ENCODE peak calls at places on chromosomes 16 and 17, in ten cellular contexts. J is AG08395; P is stimulated activated CD4-positive, alpha-beta T cell treated with anti-CD3 and anti-CD28 coated beads, Interleukin-2, amount 100 ng/mL, for 24 hours; T is activated CD4-positive, alpha-beta T cell treated with anti-CD3 and anti-CD28 coated beads, Interleukin-2, amount 10 ng/mL, durations not matched to agents 7 days and 5 days; R is right cardiac atrium; L is omental fat pad; H is iPS-NIHi11; D is CD8-positive, alpha-beta memory T cell; K is esophagus squamous epithelium; W is HFF-Myc. N is an unnamed sample.

GRCh38 chr16:54507091-54507490 is 220.5 kb upstream of the IRX3 start:
- DNase-seq in T (no peak), D (no peak), R (no peak), W (no peak), L (no peak), P (no peak), J (no peak), K (no peak), H (no peak), N (no peak)

GRCh38 chr17:40443988-40444899 is 994 bp downstream of the IGFBP4 start:
- DNase-seq in T (no peak), K (no peak), W (no peak), D (no peak), H (no peak), P (peak; percentile 19), L (no peak), R (no peak), J (no peak), N (no peak)

GRCh38 chr16:66081967-66082366 is 284.5 kb upstream of the CDH5 start:
- DNase-seq in K (no peak), L (no peak), P (no peak), R (no peak), J (peak; percentile 13), D (no peak), H (peak; percentile 46), T (no peak), W (peak; percentile 82), N (no peak)

GRCh38 chr16:89150981-89151380 is 20.6 kb upstream of the CDH15 start:
- DNase-seq in R (no peak), L (no peak), P (no peak), T (no peak), K (no peak), D (no peak), J (no peak), H (no peak), W (no peak), N (no peak)

GRCh38 chr16:79605999-79606398 is 5.5 kb upstream of the MAF start:
- DNase-seq in K (no peak), T (no peak), W (no peak), H (peak; percentile 32), D (no peak), R (no peak), J (peak; percentile 25), L (no peak), P (peak; percentile 27), N (no peak)

GRCh38 chr16:72858611-72859493 is 189.1 kb downstream of the ZFHX3 start:
- DNase-seq in J (no peak), T (no peak), D (no peak), P (no peak), R (peak; percentile 47), L (no peak), W (no peak), K (no peak), H (no peak), N (no peak)

GRCh38 chr17:56449176-56449575 is 144.3 kb upstream of the NOG start:
- DNase-seq in R (no peak), L (no peak), D (no peak), K (no peak), J (no peak), T (no peak), P (no peak), W (no peak), H (no peak), N (no peak)

GRCh38 chr17:36755586-36755985 is 154.2 kb downstream of the MRM1 start:
- DNase-seq in D (peak; percentile 7), J (peak; percentile 17), L (no peak), W (no peak), H (peak; percentile 75), P (peak; percentile 63), K (no peak), T (peak; percentile 50), R (no peak), N (no peak)

GRCh38 chr17:73595068-73595865 is 49.0 kb downstream of the SDK2 start:
- DNase-seq in W (no peak), H (peak; percentile 94), L (no peak), T (peak; percentile 38), P (peak; percentile 45), R (peak; percentile 71), K (no peak), J (peak; percentile 88), D (no peak), N (no peak)

GRCh38 chr17:31538080-31538762 is 146.7 kb downstream of the RAB11FIP4 start:
- DNase-seq in W (no peak), H (no peak), K (no peak), P (no peak), D (no peak), R (no peak), L (no peak), T (no peak), J (no peak), N (peak; percentile 70)

GRCh38 chr17:17366941-17367885 is 64.0 kb downstream of the NT5M start:
- DNase-seq in J (no peak), T (no peak), K (no peak), D (no peak), R (no peak), L (no peak), P (no peak), H (no peak), W (no peak), N (no peak)

GRCh38 chr16:7590934-7591333 is 258.3 kb downstream of the RBFOX1 start:
- DNase-seq in L (no peak), P (no peak), R (no peak), D (no peak), H (no peak), T (no peak), W (no peak), J (no peak), K (no peak), N (no peak)

GRCh38 chr16:73083271-73083670 is 35.3 kb upstream of the ZFHX3 start:
- DNase-seq in L (no peak), T (no peak), K (no peak), D (no peak), P (no peak), W (no peak), R (no peak), H (no peak), J (no peak), N (no peak)

GRCh38 chr16:11052080-11052808 is 107.9 kb downstream of the CLEC16A start:
- DNase-seq in L (no peak), P (peak; percentile 81), W (no peak), J (no peak), D (peak; percentile 36), K (no peak), R (no peak), T (peak; percentile 79), H (no peak), N (peak; percentile 61)

GRCh38 chr17:2521257-2521656 is 9.6 kb upstream of the METTL16 start:
- DNase-seq in R (no peak), D (no peak), L (no peak), K (no peak), J (no peak), W (no peak), H (no peak), T (no peak), P (no peak), N (no peak)

GRCh38 chr16:66207864-66208226 is 158.6 kb upstream of the CDH5 start:
- DNase-seq in L (no peak), D (no peak), K (no peak), T (no peak), R (no peak), J (no peak), H (no peak), P (no peak), W (no peak), N (no peak)

GRCh38 chr16:49559242-49559641 is 185.6 kb downstream of the C16orf78 start:
- DNase-seq in J (no peak), K (no peak), W (no peak), D (no peak), P (no peak), L (no peak), T (no peak), R (no peak), H (no peak), N (no peak)

GRCh38 chr16:84281077-84281476 is 13.6 kb upstream of the WFDC1 start:
- DNase-seq in W (no peak), H (peak; percentile 75), L (no peak), P (no peak), K (no peak), R (no peak), T (no peak), D (no peak), J (peak; percentile 27), N (no peak)

GRCh38 chr16:89282523-89282922 is 65.0 kb downstream of the ZNF778 start:
- DNase-seq in R (no peak), D (no peak), W (no peak), T (no peak), K (no peak), L (no peak), P (no peak), H (no peak), J (no peak), N (no peak)

GRCh38 chr16:82735696-82736095 is 108.9 kb downstream of the CDH13 start:
- DNase-seq in K (no peak), L (no peak), P (no peak), W (no peak), R (no peak), T (no peak), H (no peak), J (peak; percentile 16), D (no peak), N (no peak)

GRCh38 chr16:75682308-75682707 is 5.5 kb upstream of the CPHXL2 start:
- DNase-seq in H (no peak), J (no peak), L (no peak), K (no peak), T (no peak), W (no peak), P (no peak), D (no peak), R (no peak), N (no peak)

GRCh38 chr16:58456193-58456592 is 43.8 kb upstream of the NDRG4 start:
- DNase-seq in J (no peak), L (no peak), W (no peak), T (no peak), D (no peak), H (no peak), K (no peak), P (no peak), R (peak; percentile 39), N (no peak)

GRCh38 chr17:48795444-48796162 is 21.4 kb downstream of the TTLL6 start:
- DNase-seq in K (no peak), T (no peak), J (peak; percentile 87), D (no peak), P (no peak), L (no peak), W (peak; percentile 21), R (no peak), H (no peak), N (no peak)

GRCh38 chr16:305916-306315 is 23.0 kb downstream of the PDIA2 start:
- DNase-seq in W (no peak), T (no peak), D (no peak), P (no peak), H (no peak), L (no peak), R (no peak), J (no peak), K (no peak), N (no peak)

GRCh38 chr17:15516150-15516549 is 47.1 kb downstream of the TVP23C start:
- DNase-seq in T (no peak), W (no peak), L (no peak), J (no peak), K (no peak), H (no peak), P (no peak), R (no peak), D (no peak), N (no peak)

GRCh38 chr16:50198802-50199410 is 45.8 kb downstream of the TENT4B start:
- DNase-seq in H (no peak), K (no peak), D (no peak), T (no peak), P (no peak), L (no peak), J (no peak), W (no peak), R (no peak), N (no peak)

N was measured in GM12878.